ENCODE peak calls at places on chromosome 9, in six cellular contexts. J, Z, P, B, G and S are unnamed samples. For H3K4me1, the result is how much of the 10 kb centered on the place peaks cover.

GRCh38 chr9:124286292-124286931 is 28.7 kb downstream of the NEK6 start:
- DNase-seq in J (peak), Z (no peak), P (peak), B (no peak), G (peak), S (peak)

GRCh38 chr9:100064872-100065581 is 33.8 kb downstream of the ERP44 start:
- DNase-seq in J (no peak), Z (no peak), P (no peak), B (peak), G (no peak), S (no peak)

GRCh38 chr9:19946446-19947109 is 157.7 kb upstream of the SLC24A2 start:
- DNase-seq in J (no peak), Z (peak), P (no peak), B (no peak), G (no peak), S (no peak)

GRCh38 chr9:137194388-137194787 is 5.9 kb downstream of the SSNA1 start:
- DNase-seq in J (no peak), Z (no peak), P (no peak), B (no peak), G (no peak), S (no peak)

GRCh38 chr9:137369911-137370630 is 52.9 kb downstream of the EXD3 start:
- DNase-seq in J (no peak), Z (no peak), P (no peak), B (no peak), G (no peak), S (no peak)

GRCh38 chr9:136442330-136442729 is 2.7 kb upstream of the INPP5E start:
- DNase-seq in J (no peak), Z (no peak), P (no peak), B (no peak), G (no peak), S (no peak)

GRCh38 chr9:10238087-10238486 is 374.7 kb downstream of the PTPRD start:
- DNase-seq in J (no peak), Z (no peak), P (no peak), B (no peak), G (no peak), S (no peak)

GRCh38 chr9:116796669-116797068 is 109.6 kb downstream of the TRIM32 start:
- DNase-seq in J (no peak), Z (no peak), P (no peak), B (no peak), G (no peak), S (no peak)

GRCh38 chr9:93422987-93423386 is 28.5 kb upstream of the FAM120A start:
- DNase-seq in J (no peak), Z (no peak), P (no peak), B (no peak), G (no peak), S (no peak)

GRCh38 chr9:113707953-113708695 is 168.0 kb upstream of the ZNF618 start:
- DNase-seq in J (no peak), Z (no peak), P (no peak), B (no peak), G (no peak), S (no peak)

GRCh38 chr9:77981332-77981731 is 50.3 kb downstream of the GNAQ start:
- DNase-seq in J (peak), Z (peak), P (peak), B (no peak), G (no peak), S (no peak)

GRCh38 chr9:28155067-28155466 is 581.8 kb upstream of the C9orf72 start:
- DNase-seq in J (no peak), Z (no peak), P (no peak), B (no peak), G (no peak), S (no peak)

GRCh38 chr9:33476503-33476902 is 2.8 kb upstream of the NOL6 start:
- DNase-seq in J (no peak), Z (no peak), P (no peak), B (no peak), G (no peak), S (no peak)

GRCh38 chr9:35871514-35871913 is 1.3 kb upstream of the OR13J1 start:
- DNase-seq in J (no peak), Z (no peak), P (no peak), B (no peak), G (no peak), S (no peak)

GRCh38 chr9:129346046-129346445 is 168.0 kb upstream of the IER5L start:
- DNase-seq in J (no peak), Z (no peak), P (no peak), B (no peak), G (no peak), S (no peak)

GRCh38 chr9:37966443-37967271 is 62.7 kb upstream of the SLC25A51 start:
- DNase-seq in J (no peak), Z (no peak), P (peak), B (no peak), G (peak), S (peak)

GRCh38 chr9:22030101-22030598 is 21.0 kb upstream of the CDKN2B start:
- DNase-seq in J (no peak), Z (no peak), P (no peak), B (no peak), G (no peak), S (no peak)

GRCh38 chr9:84404095-84404686 is 63.6 kb upstream of the SLC28A3 start:
- DNase-seq in J (no peak), Z (peak), P (no peak), B (no peak), G (no peak), S (no peak)

GRCh38 chr9:89418882-89419641 is 78.9 kb downstream of the SEMA4D start:
- DNase-seq in J (peak), Z (no peak), P (peak), B (no peak), G (no peak), S (peak)

GRCh38 chr9:131627846-131628820 is 82.8 kb downstream of the PRRT1B start:
- DNase-seq in J (no peak), Z (no peak), P (peak), B (no peak), G (peak), S (peak)

GRCh38 chr9:82524407-82524806 is 535.8 kb downstream of the SPATA31D1 start:
- DNase-seq in J (no peak), Z (no peak), P (no peak), B (no peak), G (no peak), S (no peak)

GRCh38 chr9:132235894-132236661 is 74.2 kb downstream of the NTNG2 start:
- DNase-seq in J (peak), Z (peak), P (peak), B (peak), G (peak), S (peak)

GRCh38 chr9:131053896-131054295 is 42.4 kb upstream of the AIF1L start:
- DNase-seq in J (no peak), Z (no peak), P (no peak), B (no peak), G (no peak), S (no peak)

GRCh38 chr9:91154686-91155085 is 207.0 kb downstream of the AUH start:
- DNase-seq in J (no peak), Z (no peak), P (no peak), B (no peak), G (no peak), S (no peak)

GRCh38 chr9:76595645-76596044 is 136.7 kb downstream of the GCNT1 start:
- DNase-seq in J (no peak), Z (no peak), P (no peak), B (no peak), G (no peak), S (no peak)

GRCh38 chr9:76593011-76593347 is 134.0 kb downstream of the GCNT1 start:
- DNase-seq in J (peak), Z (no peak), P (no peak), B (no peak), G (no peak), S (no peak)

GRCh38 chr9:76591256-76591950 is 132.4 kb downstream of the GCNT1 start:
- DNase-seq in J (no peak), Z (no peak), P (no peak), B (no peak), G (no peak), S (no peak)

GRCh38 chr9:76592105-76593010 is 133.4 kb downstream of the GCNT1 start:
- DNase-seq in J (no peak), Z (no peak), P (no peak), B (no peak), G (no peak), S (no peak)

GRCh38 chr9:76594764-76595410 is 135.9 kb downstream of the GCNT1 start:
- DNase-seq in J (no peak), Z (no peak), P (no peak), B (no peak), G (no peak), S (no peak)
- H3K4me1 ChIP-seq in J (under half), Z (under half), P (under half), B (under half), G (under half), S (under half)

GRCh38 chr9:14868772-14869583 is 41.2 kb downstream of the FREM1 start:
- DNase-seq in J (no peak), Z (peak), P (no peak), B (no peak), G (no peak), S (no peak)

GRCh38 chr9:14865206-14865605 is 45.0 kb downstream of the FREM1 start:
- DNase-seq in J (no peak), Z (no peak), P (no peak), B (no peak), G (no peak), S (no peak)

GRCh38 chr9:14868418-14868771 is 41.8 kb downstream of the FREM1 start:
- DNase-seq in J (no peak), Z (no peak), P (no peak), B (no peak), G (no peak), S (no peak)

GRCh38 chr9:14863402-14863801 is 46.8 kb downstream of the FREM1 start:
- DNase-seq in J (no peak), Z (no peak), P (no peak), B (no peak), G (no peak), S (no peak)

DNA sequence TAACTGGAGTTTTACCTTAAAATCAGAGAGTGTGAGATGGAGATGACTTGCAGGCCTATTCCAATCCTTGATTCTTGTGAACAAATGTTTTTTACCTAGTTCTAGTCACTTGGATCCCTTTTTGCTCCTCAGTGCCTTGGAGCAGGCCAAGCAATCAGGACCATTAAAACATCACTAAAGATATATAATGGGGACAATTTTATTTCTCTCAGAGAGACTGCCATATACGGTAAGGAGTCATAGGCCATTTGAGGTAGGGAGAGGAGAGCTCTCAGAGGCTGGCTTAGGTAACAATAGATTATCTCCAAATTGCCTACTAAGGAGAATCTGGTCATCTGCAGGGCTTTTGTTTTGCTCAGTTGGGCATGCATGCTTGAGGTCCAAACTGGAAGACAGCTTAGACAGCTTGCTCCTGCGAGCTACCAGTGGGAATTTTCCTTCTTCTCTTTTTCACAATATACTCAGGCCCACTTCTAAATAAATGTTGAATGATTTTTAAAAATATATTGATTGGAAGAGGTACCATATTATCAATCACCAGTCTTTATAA is 44.0 kb downstream of the FREM1 start:
- DNase-seq in J (no peak), Z (no peak), P (no peak), B (no peak), G (no peak), S (no peak)
- H3K4me1 ChIP-seq in J (under half), Z (under half), P (under half), B (under half), G (under half), S (under half)

DNA sequence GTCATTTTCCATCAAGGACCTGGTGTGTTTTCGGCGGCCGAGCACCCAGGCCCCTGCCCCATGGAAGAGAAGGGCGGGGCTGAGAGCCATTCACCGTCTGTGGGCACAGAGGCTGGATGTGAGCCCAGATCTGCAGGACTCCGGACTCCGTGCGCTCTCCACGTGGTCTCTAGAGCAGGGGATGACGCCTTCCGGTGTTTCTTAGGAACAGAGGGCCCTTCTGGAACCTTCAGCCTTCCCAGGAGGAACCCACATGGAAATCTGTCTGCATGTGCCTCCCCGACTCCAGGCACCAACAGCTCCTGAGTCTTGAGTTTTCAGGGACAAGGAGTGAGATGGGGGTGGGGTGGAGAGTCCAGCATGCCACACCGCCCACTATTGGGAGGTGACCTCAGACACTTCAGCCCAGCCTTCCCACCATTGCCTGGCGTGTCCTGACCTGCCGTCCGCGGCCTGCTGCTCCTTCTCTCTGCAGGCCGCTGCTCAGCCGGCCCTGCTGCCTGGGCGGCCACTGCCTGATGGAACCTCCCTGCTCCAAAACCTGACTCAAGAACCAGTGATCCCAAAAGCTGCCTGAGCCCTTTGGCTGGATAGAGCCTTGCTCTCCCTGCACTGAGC is 2.4 kb upstream of the RXRA start:
- DNase-seq in J (no peak), Z (peak), P (peak), B (no peak), G (peak), S (peak)
- H3K4me1 ChIP-seq in J (under half), Z (half or more), P (under half), B (under half), G (under half), S (under half)

DNA sequence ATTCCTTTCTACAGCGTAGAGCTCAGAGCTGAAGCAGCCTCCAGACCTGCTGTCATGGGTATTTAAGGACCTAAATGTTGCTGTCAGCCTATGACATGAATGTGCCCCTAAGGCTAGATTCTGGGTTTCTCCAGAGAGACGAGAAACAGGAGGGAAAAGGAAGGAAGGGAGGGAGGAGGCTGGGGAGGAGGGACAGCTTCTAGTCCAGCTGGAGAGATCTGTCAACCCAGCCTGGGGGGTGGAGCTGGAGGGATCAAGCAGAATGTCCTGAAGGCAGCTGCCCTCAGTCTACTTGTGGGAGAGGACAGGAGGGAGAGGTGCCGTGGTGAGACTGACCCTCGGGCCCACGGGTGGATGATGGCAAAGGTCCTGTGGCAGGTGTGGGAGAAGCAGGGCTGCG is 1.1 kb upstream of the DBH start:
- DNase-seq in J (no peak), Z (no peak), P (no peak), B (no peak), G (no peak), S (no peak)
- H3K4me1 ChIP-seq in J (under half), Z (under half), P (under half), B (under half), G (under half), S (under half)

GRCh38 chr9:72497476-72498065 is 23.8 kb upstream of the TMC1 start:
- DNase-seq in J (no peak), Z (no peak), P (no peak), B (no peak), G (no peak), S (no peak)

GRCh38 chr9:72491242-72491641 is 30.2 kb upstream of the TMC1 start:
- DNase-seq in J (no peak), Z (no peak), P (no peak), B (no peak), G (no peak), S (no peak)

GRCh38 chr9:72489986-72490385 is 31.4 kb upstream of the TMC1 start:
- DNase-seq in J (no peak), Z (no peak), P (no peak), B (no peak), G (no peak), S (no peak)

GRCh38 chr9:72494051-72494450 is 27.4 kb upstream of the TMC1 start:
- DNase-seq in J (no peak), Z (no peak), P (no peak), B (no peak), G (no peak), S (no peak)
- H3K4me1 ChIP-seq in J (under half), Z (under half), P (under half), B (under half), G (under half), S (under half)

DNA sequence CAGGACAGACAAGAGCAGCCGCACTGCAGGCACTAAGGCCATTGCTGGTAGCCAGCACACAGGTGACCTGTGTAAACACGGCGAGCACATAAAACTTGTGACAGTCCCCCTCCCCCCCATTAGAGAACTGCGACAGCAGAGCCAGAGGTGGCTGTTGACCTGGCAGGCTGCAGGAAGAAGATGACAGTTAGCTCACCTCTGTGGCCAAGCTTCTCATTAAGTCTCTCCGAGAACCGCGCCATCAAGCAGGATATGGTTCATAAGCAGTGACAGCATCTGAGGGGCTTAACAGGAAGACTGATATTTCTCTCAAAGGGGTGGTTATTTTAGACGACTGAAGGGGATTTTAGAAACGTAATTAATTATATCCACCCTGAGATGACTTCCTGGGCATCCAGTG is 5.2 kb downstream of the SURF4 start:
- DNase-seq in J (no peak), Z (no peak), P (no peak), B (no peak), G (no peak), S (no peak)
- H3K4me1 ChIP-seq in J (under half), Z (under half), P (half or more), B (under half), G (half or more), S (under half)

DNA sequence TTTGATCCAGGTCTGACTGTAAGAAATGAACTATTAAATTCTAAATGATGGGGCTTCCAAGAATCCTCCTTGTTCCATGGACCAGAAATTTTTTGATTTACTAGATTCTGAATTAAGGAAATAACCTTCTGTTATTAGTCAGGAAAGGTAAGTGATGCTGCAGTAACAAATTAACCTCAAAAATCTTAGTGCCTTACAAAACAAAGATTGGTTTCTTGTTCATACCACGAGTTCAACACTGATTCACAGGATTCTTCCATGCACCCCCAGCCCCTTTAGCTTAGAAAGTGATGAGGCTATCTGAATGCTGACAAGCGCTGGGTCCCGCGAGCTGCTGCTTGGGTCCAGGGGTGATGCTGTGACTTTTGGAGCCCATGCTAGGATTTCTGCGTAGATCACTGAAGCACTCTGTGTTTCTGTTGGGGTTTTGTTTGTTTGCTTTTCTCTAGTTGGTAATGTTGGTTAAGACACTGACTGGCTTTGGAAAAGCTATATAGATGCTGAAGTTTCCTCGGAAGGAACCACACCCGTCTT is 52.3 kb downstream of the COL15A1 start:
- DNase-seq in J (no peak), Z (no peak), P (no peak), B (no peak), G (no peak), S (no peak)
- H3K4me1 ChIP-seq in J (under half), Z (under half), P (under half), B (under half), G (under half), S (under half)

GRCh38 chr9:17423681-17424011 is 155.2 kb upstream of the SH3GL2 start:
- DNase-seq in J (no peak), Z (no peak), P (no peak), B (no peak), G (no peak), S (no peak)

GRCh38 chr9:17422994-17423680 is 155.7 kb upstream of the SH3GL2 start:
- DNase-seq in J (no peak), Z (no peak), P (peak), B (no peak), G (no peak), S (no peak)

DNA sequence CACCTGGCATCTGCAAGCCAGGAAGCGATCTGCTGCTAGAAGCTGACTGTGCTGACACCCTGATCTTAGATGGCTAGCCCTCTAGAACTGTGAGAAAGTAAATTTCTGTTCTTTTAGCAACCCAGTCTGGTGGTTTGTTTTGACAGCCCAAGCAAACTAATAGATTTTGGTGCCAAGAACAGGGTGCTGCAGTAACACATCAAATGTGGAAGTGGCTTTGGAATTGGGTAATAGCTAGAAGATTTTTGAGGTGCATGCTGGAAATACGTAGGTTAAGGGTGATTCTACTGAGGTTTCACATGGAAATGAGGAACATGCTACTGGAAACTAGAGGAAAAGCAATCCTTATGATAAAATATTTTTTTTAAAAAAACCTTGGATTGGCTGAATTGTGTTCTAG is 153.5 kb upstream of the SH3GL2 start:
- DNase-seq in J (no peak), Z (no peak), P (no peak), B (no peak), G (no peak), S (no peak)
- H3K4me1 ChIP-seq in J (under half), Z (under half), P (under half), B (under half), G (under half), S (under half)

GRCh38 chr9:135163023-135163780 is 75.7 kb downstream of the OLFM1 start:
- DNase-seq in J (no peak), Z (no peak), P (no peak), B (no peak), G (no peak), S (no peak)
- H3K4me1 ChIP-seq in J (under half), Z (under half), P (under half), B (under half), G (under half), S (under half)

DNA sequence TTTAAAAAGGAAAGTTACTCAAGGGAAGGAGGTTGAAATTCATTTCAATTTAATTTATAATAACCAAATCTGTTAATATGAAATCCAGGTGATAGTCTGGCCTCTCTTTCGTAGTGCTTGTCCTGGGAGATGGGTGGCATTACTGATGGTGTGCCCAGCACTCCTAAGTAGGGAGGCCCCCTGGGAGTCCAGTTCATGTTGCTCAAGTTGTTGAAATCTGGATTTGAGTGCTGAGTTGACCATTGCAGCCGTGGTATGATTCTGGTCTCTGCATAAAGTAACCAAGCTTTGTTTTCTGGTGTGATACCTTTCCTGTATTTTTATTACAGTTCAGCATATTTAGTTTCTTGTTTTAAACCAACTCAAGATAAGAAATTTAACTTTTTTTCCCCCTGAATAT is 287.8 kb downstream of the FANCC start:
- DNase-seq in J (no peak), Z (no peak), P (no peak), B (no peak), G (no peak), S (no peak)
- H3K4me1 ChIP-seq in J (under half), Z (under half), P (half or more), B (half or more), G (half or more), S (under half)